ENCODE peak calls at places on chromosomes 13 and 19, in six cellular contexts. P, S, Y, G, L and A are unnamed samples.

GRCh38 chr13:27578121-27579030 is 42.0 kb downstream of the LNX2 start:
- DNase-seq in S (peak), P (no peak), L (no peak), G (peak), Y (no peak), A (no peak)

GRCh38 chr13:23695711-23696512 is 125.7 kb downstream of the TNFRSF19 start:
- DNase-seq in S (no peak), P (no peak), Y (no peak), G (no peak), L (no peak), A (no peak)

GRCh38 chr19:37537391-37537947 is 30.7 kb downstream of the ZNF793 start:
- DNase-seq in S (no peak), G (no peak), L (no peak), Y (no peak), P (no peak), A (no peak)

GRCh38 chr13:33310245-33311038 is 24.9 kb upstream of the STARD13 start:
- DNase-seq in S (no peak), P (no peak), Y (no peak), G (no peak), L (no peak), A (no peak)

GRCh38 chr13:76225815-76226489 is 589.8 kb downstream of the LMO7 start:
- DNase-seq in L (no peak), P (peak), G (peak), Y (no peak), S (no peak), A (no peak)

GRCh38 chr13:22880756-22881701 is 299.8 kb upstream of the SGCG start:
- DNase-seq in S (no peak), P (no peak), G (no peak), Y (no peak), L (no peak), A (no peak)

GRCh38 chr13:41178040-41178439 is 16.3 kb downstream of the KBTBD7 start:
- DNase-seq in L (no peak), P (no peak), S (no peak), Y (no peak), G (peak), A (no peak)

GRCh38 chr13:41649659-41650058 is 192.3 kb downstream of the RGCC start:
- DNase-seq in L (no peak), G (peak), P (peak), S (no peak), Y (no peak), A (no peak)

GRCh38 chr13:60463787-60464186 is 66.8 kb downstream of the TDRD3 start:
- DNase-seq in Y (no peak), S (no peak), G (no peak), L (no peak), P (no peak), A (no peak)

GRCh38 chr13:57409121-57409520 is 222.4 kb upstream of the PCDH17 start:
- DNase-seq in G (no peak), S (no peak), P (peak), L (no peak), Y (no peak), A (no peak)

GRCh38 chr19:14492756-14493337 is 3.1 kb downstream of the GIPC1 start:
- DNase-seq in Y (no peak), L (no peak), S (no peak), G (no peak), P (no peak), A (no peak)

GRCh38 chr13:33524086-33524485 is 238.5 kb upstream of the STARD13 start:
- DNase-seq in P (no peak), S (peak), Y (no peak), G (peak), L (peak), A (no peak)

GRCh38 chr13:20197361-20197834 is 4.7 kb upstream of the GJB2 start:
- DNase-seq in Y (no peak), L (no peak), P (peak), S (no peak), G (peak), A (no peak)

GRCh38 chr13:44132710-44133109 is 240.9 kb upstream of the SERP2 start:
- DNase-seq in Y (peak), P (no peak), L (peak), G (peak), S (no peak), A (peak)

DNA sequence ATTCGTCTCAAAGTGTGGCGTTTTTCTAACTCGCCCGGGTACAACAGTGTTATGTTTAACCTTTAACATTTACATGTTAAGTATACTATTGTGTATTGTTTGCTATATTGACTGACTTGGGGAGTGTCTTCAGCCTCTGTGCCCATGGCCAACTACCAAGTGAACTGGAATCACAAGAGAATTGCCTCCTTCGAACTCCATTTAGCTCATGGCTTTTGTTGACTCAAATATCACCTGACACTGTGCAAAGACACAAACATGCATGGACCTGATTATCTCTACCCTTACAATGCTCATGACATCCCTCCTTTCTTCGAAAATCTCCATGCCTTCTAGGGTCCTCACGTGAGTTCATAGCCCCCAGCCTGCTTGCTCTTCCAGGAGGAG is 737 bp downstream of the ZNF814 start:
- DNase-seq in G (no peak), P (peak), Y (no peak), S (no peak), L (no peak), A (no peak)
- H3K4me3 ChIP-seq in G (peak), P (peak), Y (peak), S (peak), L (peak), A (peak)

GRCh38 chr19:10392120-10392519 is 11.2 kb downstream of the CDC37 start:
- DNase-seq in G (no peak), Y (no peak), L (no peak), S (no peak), P (no peak), A (no peak)

GRCh38 chr19:10393137-10393536 is 10.2 kb downstream of the CDC37 start:
- DNase-seq in G (no peak), S (no peak), P (no peak), L (no peak), Y (no peak), A (no peak)

GRCh38 chr19:10388957-10389356 is 8.6 kb upstream of the TYK2 start:
- DNase-seq in P (peak), L (peak), S (no peak), Y (peak), G (peak), A (peak)

GRCh38 chr19:10390652-10391286 is 10.4 kb upstream of the TYK2 start:
- DNase-seq in P (peak), G (peak), Y (peak), L (peak), S (no peak), A (peak)

GRCh38 chr19:10389863-10390262 is 9.5 kb upstream of the TYK2 start:
- DNase-seq in L (no peak), S (no peak), P (no peak), G (no peak), Y (no peak), A (no peak)
- TF ChIP-seq CTCF in L (no peak), S (no peak), P (peak), G (peak), Y (no peak), A (no peak)

GRCh38 chr13:52160053-52160452 is 656 bp upstream of the NEK3 start:
- DNase-seq in Y (no peak), L (no peak), P (no peak), G (no peak), S (no peak), A (no peak)
- H3K4me3 ChIP-seq in Y (peak), L (no peak), P (no peak), G (no peak), S (no peak), A (peak)

GRCh38 chr13:46124531-46124966 is 19.7 kb upstream of the CPB2 start:
- DNase-seq in G (no peak), Y (no peak), S (no peak), P (no peak), L (no peak), A (no peak)

GRCh38 chr13:46124967-46125933 is 20.4 kb upstream of the CPB2 start:
- DNase-seq in S (no peak), P (no peak), L (no peak), Y (no peak), G (no peak), A (no peak)

GRCh38 chr13:46126074-46126473 is 21.2 kb upstream of the CPB2 start:
- DNase-seq in S (no peak), Y (no peak), G (no peak), P (no peak), L (no peak), A (no peak)

GRCh38 chr13:46127336-46128023 is 22.6 kb upstream of the CPB2 start:
- DNase-seq in L (no peak), Y (no peak), S (no peak), G (no peak), P (no peak), A (no peak)

GRCh38 chr13:46126552-46127171 is 21.8 kb upstream of the CPB2 start:
- DNase-seq in Y (peak), G (peak), P (peak), L (peak), S (peak), A (no peak)
- TF ChIP-seq CTCF in Y (peak), G (peak), P (peak), L (peak), S (peak), A (peak)

DNA sequence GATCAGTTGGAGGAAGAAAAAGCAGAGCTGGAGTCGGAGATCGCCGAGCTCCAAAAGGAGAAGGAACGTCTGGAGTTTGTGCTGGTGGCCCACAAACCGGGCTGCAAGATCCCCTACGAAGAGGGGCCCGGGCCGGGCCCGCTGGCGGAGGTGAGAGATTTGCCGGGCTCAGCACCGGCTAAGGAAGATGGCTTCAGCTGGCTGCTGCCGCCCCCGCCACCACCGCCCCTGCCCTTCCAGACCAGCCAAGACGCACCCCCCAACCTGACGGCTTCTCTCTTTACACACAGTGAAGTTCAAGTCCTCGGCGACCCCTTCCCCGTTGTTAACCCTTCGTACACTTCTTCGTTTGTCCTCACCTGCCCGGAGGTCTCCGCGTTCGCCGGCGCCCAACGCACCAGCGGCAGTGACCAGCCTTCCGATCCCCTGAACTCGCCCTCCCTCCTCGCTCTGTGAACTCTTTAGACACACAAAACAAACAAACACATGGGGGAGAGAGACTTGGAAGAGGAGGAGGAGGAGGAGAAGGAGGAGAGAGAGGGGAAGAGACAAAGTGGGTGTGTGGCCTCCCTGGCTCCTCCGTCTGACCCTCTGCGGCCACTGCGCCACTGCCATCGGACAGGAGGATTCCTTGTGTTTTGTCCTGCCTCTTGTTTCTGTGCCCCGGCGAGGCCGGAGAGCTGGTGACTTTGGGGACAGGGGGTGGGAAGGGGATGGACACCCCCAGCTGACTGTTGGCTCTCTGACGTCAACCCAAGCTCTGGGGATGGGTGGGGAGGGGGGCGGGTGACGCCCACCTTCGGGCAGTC is 5.0 kb downstream of the FOSB start:
- DNase-seq in P (no peak), S (no peak), G (no peak), Y (no peak), L (no peak), A (no peak)
- H3K4me3 ChIP-seq in P (no peak), S (peak), G (no peak), Y (no peak), L (no peak), A (no peak)

DNA sequence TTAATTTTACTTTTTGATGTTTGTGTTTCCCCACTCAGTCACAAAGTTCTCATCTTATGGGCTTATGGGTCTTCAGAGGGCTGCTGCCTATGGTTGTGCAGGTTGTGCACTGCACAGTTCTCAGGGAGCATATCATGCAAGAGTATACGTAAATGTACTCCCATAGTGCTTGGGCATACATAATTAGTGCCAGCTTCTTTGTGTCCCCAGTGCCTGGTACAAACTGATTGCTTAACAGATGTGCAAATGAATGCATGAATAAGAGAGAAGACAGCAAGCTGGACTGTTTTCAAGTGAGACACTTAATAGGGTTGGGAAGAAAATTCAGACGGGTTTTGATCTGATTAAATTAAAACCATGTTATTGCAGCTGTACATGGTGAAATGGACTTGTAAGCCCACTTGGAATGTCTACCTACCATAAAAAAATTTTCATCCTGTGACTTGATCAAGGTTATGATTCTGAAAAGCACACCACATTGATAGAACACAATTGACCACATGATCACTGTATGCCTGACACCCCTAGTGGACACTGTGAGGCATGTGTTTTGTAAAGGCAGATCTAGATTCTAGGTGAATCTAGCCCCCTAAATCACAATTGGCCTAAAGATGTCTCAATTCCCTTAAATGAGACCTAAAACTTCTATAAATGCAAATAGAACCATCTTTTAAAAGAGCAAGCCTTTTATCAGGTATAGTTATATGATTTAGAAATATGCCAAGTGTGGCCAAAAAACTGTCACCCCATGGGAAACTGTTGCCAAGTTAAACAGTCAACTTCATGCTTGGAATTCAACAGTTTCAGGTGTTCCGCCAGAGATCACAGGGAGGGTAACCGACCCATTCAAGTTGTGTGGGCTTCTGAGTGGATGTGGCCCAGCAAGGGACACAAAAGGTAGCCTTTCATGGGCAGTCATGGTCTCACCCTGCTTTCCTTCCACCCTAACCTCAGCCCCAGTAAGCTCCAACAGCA is 27.9 kb downstream of the FAM124A start:
- DNase-seq in S (no peak), G (no peak), P (no peak), L (peak), Y (no peak), A (no peak)
- TF ChIP-seq CTCF in S (peak), G (peak), P (peak), L (peak), Y (no peak), A (no peak)

GRCh38 chr19:1211494-1212234 is 6.1 kb downstream of the STK11 start:
- DNase-seq in G (no peak), P (no peak), S (no peak), L (peak), Y (no peak), A (no peak)
- H3K4me3 ChIP-seq in G (no peak), P (no peak), S (no peak), L (no peak), Y (no peak), A (no peak)

GRCh38 chr19:23440791-23441190 is 45.5 kb upstream of the ZNF91 start:
- DNase-seq in G (no peak), L (no peak), S (no peak), P (no peak), Y (no peak), A (no peak)
- TF ChIP-seq CTCF in G (no peak), L (no peak), S (peak), P (peak), Y (no peak), A (no peak)